ENCODE peak calls at places on chromosomes 16 and 17, in five cellular contexts. C, O, F, W and L are unnamed samples.

GRCh38 chr16:711548-712320 is 3.2 kb upstream of the METRN start:
- DNase-seq in C (peak), O (peak), F (peak), W (no peak), L (peak)

GRCh38 chr17:76475302-76475701 is 7.9 kb downstream of the AANAT start:
- DNase-seq in C (no peak), O (no peak), F (no peak), W (no peak), L (no peak)

GRCh38 chr17:53780320-53780719 is 42.4 kb upstream of the KIF2B start:
- DNase-seq in C (no peak), O (no peak), F (no peak), W (no peak), L (no peak)

GRCh38 chr16:56409195-56409594 is 16.1 kb downstream of the AMFR start:
- DNase-seq in C (peak), O (no peak), F (no peak), W (peak), L (peak)

GRCh38 chr16:56945847-56946527 is 14.0 kb downstream of the HERPUD1 start:
- DNase-seq in C (no peak), O (no peak), F (no peak), W (no peak), L (no peak)

GRCh38 chr16:27464663-27465482 is 62.9 kb downstream of the IL21R start:
- DNase-seq in C (no peak), O (no peak), F (no peak), W (no peak), L (no peak)

GRCh38 chr16:56609463-56609921 is 1.1 kb downstream of the MT2A start:
- DNase-seq in C (peak), O (peak), F (no peak), W (peak), L (peak)

GRCh38 chr17:59423137-59423703 is 91.8 kb downstream of the YPEL2 start:
- DNase-seq in C (peak), O (peak), F (no peak), W (peak), L (peak)

GRCh38 chr16:49620868-49621239 is 235.1 kb downstream of the ZNF423 start:
- DNase-seq in C (no peak), O (peak), F (no peak), W (no peak), L (no peak)

GRCh38 chr16:77468831-77469230 is 34.0 kb upstream of the ADAMTS18 start:
- DNase-seq in C (no peak), O (no peak), F (no peak), W (no peak), L (no peak)

GRCh38 chr17:10177921-10178788 is 20.3 kb downstream of the GAS7 start:
- DNase-seq in C (peak), O (no peak), F (peak), W (no peak), L (no peak)

GRCh38 chr16:47965439-47965838 is 190.4 kb downstream of the ABCC12 start:
- DNase-seq in C (peak), O (no peak), F (peak), W (no peak), L (no peak)

GRCh38 chr17:36994438-36994837 is 45.7 kb downstream of the AATF start:
- DNase-seq in C (peak), O (no peak), F (no peak), W (no peak), L (no peak)

GRCh38 chr17:57528084-57528451 is 217.0 kb downstream of the CCDC182 start:
- DNase-seq in C (no peak), O (no peak), F (no peak), W (no peak), L (no peak)

GRCh38 chr16:49158029-49158642 is 123.5 kb downstream of the CBLN1 start:
- DNase-seq in C (peak), O (peak), F (peak), W (peak), L (peak)

GRCh38 chr16:12543700-12544476 is 259.8 kb downstream of the CPPED1 start:
- DNase-seq in C (no peak), O (no peak), F (no peak), W (peak), L (no peak)

GRCh38 chr16:68800257-68800875 is 43.0 kb upstream of the TANGO6 start:
- DNase-seq in C (peak), O (peak), F (peak), W (peak), L (peak)

DNA sequence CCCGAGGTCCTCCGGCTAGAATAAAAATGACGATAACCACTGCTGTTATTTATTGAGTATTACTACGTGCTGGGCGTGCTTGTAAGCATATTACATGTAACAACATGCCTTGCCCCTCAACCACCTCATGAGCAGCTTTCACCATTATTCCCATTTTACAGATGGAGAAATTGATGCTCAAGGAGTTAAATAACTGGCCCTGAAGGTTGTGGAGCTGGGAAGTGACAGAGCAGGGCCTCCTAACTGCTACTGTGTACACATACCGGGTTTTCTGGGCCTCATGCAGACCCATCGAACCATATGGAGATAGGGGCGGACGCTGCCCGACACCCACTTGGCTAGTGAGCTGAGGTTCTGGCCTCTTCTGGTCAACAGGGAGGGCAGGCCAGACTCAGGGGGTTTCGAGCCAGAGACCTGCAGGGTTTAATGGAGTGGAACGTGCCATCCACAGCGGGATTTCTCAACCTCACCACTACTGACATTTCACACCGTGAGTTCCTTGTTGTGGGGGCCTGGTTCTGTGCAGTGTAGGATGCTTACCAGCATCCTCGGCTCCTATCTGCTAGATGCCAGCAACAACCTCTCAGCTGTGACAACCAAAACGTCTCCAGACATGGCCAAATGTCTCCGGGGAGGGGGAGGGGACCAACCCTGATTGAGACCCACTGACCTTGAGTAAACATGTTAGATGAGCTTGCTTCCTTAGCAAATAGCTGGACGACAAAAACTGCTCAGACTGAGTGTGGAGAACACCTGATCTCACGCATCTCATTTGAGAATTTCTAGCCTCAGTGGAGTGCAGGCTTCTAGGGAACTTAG is 432.0 kb downstream of the SLC39A11 start:
- DNase-seq in C (no peak), O (no peak), F (no peak), W (no peak), L (no peak)
- TF ChIP-seq MAFK in C (no peak), O (no peak), F (no peak), W (no peak), L (no peak)

GRCh38 chr17:66175892-66176291 is 16.0 kb downstream of the CEP112 start:
- DNase-seq in C (no peak), O (no peak), F (no peak), W (no peak), L (no peak)

GRCh38 chr17:66178642-66179041 is 13.3 kb downstream of the CEP112 start:
- DNase-seq in C (no peak), O (no peak), F (no peak), W (no peak), L (no peak)

GRCh38 chr17:66172706-66173223 is 19.2 kb downstream of the CEP112 start:
- DNase-seq in C (no peak), O (no peak), F (no peak), W (no peak), L (no peak)

GRCh38 chr17:66172144-66172543 is 19.8 kb downstream of the CEP112 start:
- DNase-seq in C (no peak), O (no peak), F (no peak), W (no peak), L (no peak)

DNA sequence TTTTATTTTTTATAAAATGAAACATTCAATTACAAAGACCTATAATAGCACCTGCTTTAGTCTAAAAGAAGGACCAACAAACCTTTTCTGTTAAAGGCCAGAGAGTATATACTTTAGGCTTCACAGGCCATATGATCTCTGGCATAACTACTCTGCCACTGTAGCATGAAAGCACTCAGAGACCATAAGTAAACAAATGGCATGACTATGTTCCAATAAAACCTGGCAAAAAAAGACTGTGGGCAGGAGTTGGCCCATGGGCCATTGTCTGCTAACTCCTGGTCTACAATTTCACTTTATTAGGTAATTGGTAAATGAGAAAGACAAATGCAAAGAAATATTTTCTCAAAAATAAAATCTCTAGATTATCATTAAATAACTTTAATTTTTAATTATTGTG is 14.9 kb downstream of the CEP112 start:
- DNase-seq in C (no peak), O (no peak), F (no peak), W (no peak), L (no peak)
- TF ChIP-seq MAFK in C (no peak), O (no peak), F (no peak), W (no peak), L (no peak)

GRCh38 chr16:50680907-50681885 is at the start of gene SNX20:
- DNase-seq in C (no peak), O (no peak), F (no peak), W (no peak), L (no peak)

GRCh38 chr16:50680556-50680893 is 587 bp downstream of the SNX20 start:
- DNase-seq in C (no peak), O (no peak), F (no peak), W (no peak), L (no peak)

GRCh38 chr16:50679266-50679665 is 1.8 kb downstream of the SNX20 start:
- DNase-seq in C (no peak), O (no peak), F (no peak), W (no peak), L (no peak)

GRCh38 chr16:50677351-50677750 is 3.8 kb downstream of the SNX20 start:
- DNase-seq in C (no peak), O (peak), F (peak), W (no peak), L (no peak)

DNA sequence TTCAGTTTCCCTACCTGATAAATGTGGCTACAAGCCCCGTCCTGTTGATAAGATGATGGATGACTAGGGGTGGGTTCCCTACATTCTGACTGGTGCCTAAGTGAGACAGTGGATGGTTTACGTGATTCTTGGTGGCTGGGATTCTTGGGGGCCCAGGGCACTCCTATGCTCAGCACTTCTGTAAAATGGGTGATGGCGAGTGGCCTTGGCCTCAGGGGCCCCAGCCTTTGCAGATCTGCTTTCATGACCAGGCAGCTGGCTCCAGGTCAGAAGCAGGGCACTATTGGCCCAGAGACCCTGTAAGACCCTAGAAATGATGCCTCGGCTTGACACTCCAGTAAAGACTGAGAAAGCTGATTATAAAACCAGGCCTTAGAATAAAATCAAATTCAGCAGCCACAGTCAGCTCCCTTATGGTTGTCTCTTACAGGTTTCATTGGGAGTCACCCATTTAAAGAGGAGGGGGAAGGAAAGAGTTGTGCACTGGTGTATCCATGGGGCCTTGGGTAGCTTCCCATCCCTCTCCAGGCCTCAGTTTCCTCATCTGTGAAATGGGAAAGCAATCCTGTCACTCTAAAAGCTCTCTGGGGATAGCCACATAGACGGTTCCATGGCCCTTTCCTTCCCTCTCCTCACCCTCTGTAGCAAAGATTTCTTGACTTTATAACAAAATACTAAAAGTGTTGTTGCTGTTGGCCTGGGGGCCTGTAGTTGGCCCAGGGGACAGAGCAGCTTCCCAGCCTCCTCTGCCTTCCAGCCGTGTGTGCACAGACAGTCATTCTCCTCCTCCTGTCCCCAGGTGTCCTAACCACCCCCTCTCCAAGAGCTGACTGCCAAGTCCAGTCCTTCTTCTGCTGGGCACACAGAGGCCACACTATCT is 1.2 kb downstream of the SNX20 start:
- DNase-seq in C (no peak), O (no peak), F (no peak), W (no peak), L (no peak)
- TF ChIP-seq MAFK in C (no peak), O (no peak), F (no peak), W (no peak), L (no peak)

GRCh38 chr17:694239-694638 is 20.4 kb downstream of the VPS53 start:
- DNase-seq in C (peak), O (no peak), F (no peak), W (no peak), L (peak)
- TF ChIP-seq MAFK in C (peak), O (no peak), F (no peak), W (no peak), L (peak)

DNA sequence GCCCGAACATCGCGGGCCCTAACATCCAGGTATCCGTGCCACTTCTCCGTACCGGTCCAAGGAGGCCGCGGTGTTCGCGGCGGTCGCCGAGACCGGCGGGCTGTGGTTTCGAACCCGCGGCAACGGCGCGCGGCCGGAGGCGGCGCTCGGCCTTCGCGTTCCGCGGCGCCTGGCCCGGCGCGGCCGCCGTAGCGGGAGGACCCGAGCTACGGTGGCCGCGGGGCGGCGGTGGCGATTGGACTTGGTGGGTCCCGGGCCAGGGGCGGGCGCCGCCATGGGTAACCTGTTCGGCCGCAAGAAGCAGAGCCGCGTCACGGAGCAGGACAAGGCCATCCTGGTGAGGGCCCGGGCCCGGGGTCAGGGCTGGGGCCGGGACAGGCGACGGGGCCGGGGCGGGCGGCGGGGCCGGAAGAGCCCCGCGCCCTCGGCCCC is at the start of gene CHMP6:
- DNase-seq in C (peak), O (peak), F (peak), W (peak), L (peak)
- TF ChIP-seq MAFK in C (no peak), O (no peak), F (no peak), W (no peak), L (no peak)

GRCh38 chr17:65131946-65132345 is 5.2 kb upstream of the RGS9 start:
- DNase-seq in C (peak), O (no peak), F (no peak), W (peak), L (peak)

GRCh38 chr17:65134035-65134434 is 3.1 kb upstream of the RGS9 start:
- DNase-seq in C (no peak), O (no peak), F (no peak), W (no peak), L (no peak)

GRCh38 chr17:65142247-65142646 is 5.1 kb downstream of the RGS9 start:
- DNase-seq in C (no peak), O (no peak), F (no peak), W (no peak), L (no peak)

GRCh38 chr17:65139045-65139764 is 2.0 kb downstream of the RGS9 start:
- DNase-seq in C (no peak), O (no peak), F (no peak), W (no peak), L (no peak)

GRCh38 chr17:65137076-65137935 is at the start of gene RGS9:
- DNase-seq in C (peak), O (peak), F (peak), W (peak), L (peak)
- TF ChIP-seq MAFK in C (no peak), O (no peak), F (no peak), W (no peak), L (no peak)

GRCh38 chr17:30093463-30094147 is 23.0 kb upstream of the NSRP1 start:
- DNase-seq in C (peak), O (peak), F (peak), W (peak), L (peak)
- TF ChIP-seq MAFK in C (no peak), O (no peak), F (no peak), W (no peak), L (no peak)

GRCh38 chr17:17498606-17499301 is 2.6 kb upstream of the RASD1 start:
- DNase-seq in C (no peak), O (no peak), F (no peak), W (no peak), L (no peak)
- TF ChIP-seq MAFK in C (no peak), O (no peak), F (no peak), W (no peak), L (no peak)